ENCODE peak calls at places on chromosome 19, in ten cellular contexts. One of them, this sample, is unnamed.

GRCh38 chr19:16446108-16447014 is 25.4 kb downstream of the EPS15L1 start:
- DNase-seq in tibial nerve: no peak
- DNase-seq in K562: no peak
- DNase-seq in GM12878: peak; percentile 77
- DNase-seq in H1: no peak
- DNase-seq in ovary: no peak
- DNase-seq in stomach: no peak
- DNase-seq in A549: no peak
- DNase-seq in transverse colon: no peak
- DNase-seq in SK-N-SH: no peak
- DNase-seq in this sample: no peak

GRCh38 chr19:17706750-17707181 is 12.5 kb upstream of the MAP1S start:
- DNase-seq in tibial nerve: no peak
- DNase-seq in K562: peak; percentile 98
- DNase-seq in GM12878: no peak
- DNase-seq in H1: peak; percentile 89
- DNase-seq in ovary: no peak
- DNase-seq in stomach: no peak
- DNase-seq in A549: peak; percentile 43
- DNase-seq in transverse colon: no peak
- DNase-seq in SK-N-SH: peak; percentile 87
- DNase-seq in this sample: no peak

GRCh38 chr19:8243146-8243545 is 34.0 kb downstream of the CERS4 start:
- DNase-seq in tibial nerve: no peak
- DNase-seq in K562: no peak
- DNase-seq in GM12878: no peak
- DNase-seq in H1: no peak
- DNase-seq in ovary: no peak
- DNase-seq in stomach: no peak
- DNase-seq in A549: no peak
- DNase-seq in transverse colon: no peak
- DNase-seq in SK-N-SH: no peak
- DNase-seq in this sample: no peak

GRCh38 chr19:6460099-6460884 is 700 bp upstream of the SLC25A23 start:
- DNase-seq in tibial nerve: peak; percentile 96
- DNase-seq in K562: peak; percentile 97
- DNase-seq in GM12878: peak; percentile 89
- DNase-seq in H1: peak; percentile 95
- DNase-seq in ovary: peak; percentile 97
- DNase-seq in stomach: peak; percentile 97
- DNase-seq in A549: peak; percentile 97
- DNase-seq in transverse colon: peak; percentile 98
- DNase-seq in SK-N-SH: peak; percentile 99
- DNase-seq in this sample: peak; percentile 97

GRCh38 chr19:45753548-45753947 is 15.5 kb downstream of the SIX5 start:
- DNase-seq in tibial nerve: no peak
- DNase-seq in K562: peak; percentile 43
- DNase-seq in GM12878: no peak
- DNase-seq in H1: peak; percentile 77
- DNase-seq in ovary: no peak
- DNase-seq in stomach: no peak
- DNase-seq in A549: no peak
- DNase-seq in transverse colon: no peak
- DNase-seq in SK-N-SH: no peak
- DNase-seq in this sample: no peak

GRCh38 chr19:53927745-53928144 is 18.7 kb downstream of the CACNG7 start:
- DNase-seq in tibial nerve: no peak
- DNase-seq in K562: peak; percentile 52
- DNase-seq in GM12878: no peak
- DNase-seq in H1: peak; percentile 88
- DNase-seq in ovary: no peak
- DNase-seq in stomach: no peak
- DNase-seq in A549: peak; percentile 61
- DNase-seq in transverse colon: no peak
- DNase-seq in SK-N-SH: no peak
- DNase-seq in this sample: no peak

GRCh38 chr19:51708811-51709210 is 15.0 kb downstream of the HAS1 start:
- DNase-seq in tibial nerve: no peak
- DNase-seq in K562: no peak
- DNase-seq in GM12878: no peak
- DNase-seq in H1: no peak
- DNase-seq in ovary: no peak
- DNase-seq in stomach: no peak
- DNase-seq in A549: no peak
- DNase-seq in transverse colon: no peak
- DNase-seq in SK-N-SH: no peak
- DNase-seq in this sample: no peak

GRCh38 chr19:18883530-18884304 is 12.2 kb downstream of the CERS1 start:
- DNase-seq in tibial nerve: no peak
- DNase-seq in K562: no peak
- DNase-seq in GM12878: no peak
- DNase-seq in H1: no peak
- DNase-seq in ovary: no peak
- DNase-seq in stomach: no peak
- DNase-seq in A549: no peak
- DNase-seq in transverse colon: peak; percentile 62
- DNase-seq in SK-N-SH: no peak
- DNase-seq in this sample: no peak

GRCh38 chr19:42254083-42254849 is 662 bp downstream of the ERF start:
- DNase-seq in tibial nerve: peak; percentile 79
- DNase-seq in K562: peak; percentile 68
- DNase-seq in GM12878: no peak
- DNase-seq in H1: peak; percentile 83
- DNase-seq in ovary: peak; percentile 89
- DNase-seq in stomach: peak; percentile 79
- DNase-seq in A549: peak; percentile 92
- DNase-seq in transverse colon: peak; percentile 84
- DNase-seq in SK-N-SH: peak; percentile 79
- DNase-seq in this sample: peak; percentile 83

GRCh38 chr19:16016226-16017137 is 59.8 kb upstream of the TPM4 start:
- DNase-seq in tibial nerve: no peak
- DNase-seq in K562: no peak
- DNase-seq in GM12878: no peak
- DNase-seq in H1: no peak
- DNase-seq in ovary: no peak
- DNase-seq in stomach: peak; percentile 22
- DNase-seq in A549: no peak
- DNase-seq in transverse colon: no peak
- DNase-seq in SK-N-SH: peak; percentile 10
- DNase-seq in this sample: peak; percentile 52

GRCh38 chr19:6925801-6926751 is 38.7 kb downstream of the ADGRE1 start:
- DNase-seq in tibial nerve: no peak
- DNase-seq in K562: no peak
- DNase-seq in GM12878: peak; percentile 68
- DNase-seq in H1: no peak
- DNase-seq in ovary: no peak
- DNase-seq in stomach: no peak
- DNase-seq in A549: peak; percentile 84
- DNase-seq in transverse colon: no peak
- DNase-seq in SK-N-SH: no peak
- DNase-seq in this sample: no peak

GRCh38 chr19:33147538-33147937 is 15.6 kb downstream of the WDR88 start:
- DNase-seq in tibial nerve: no peak
- DNase-seq in K562: no peak
- DNase-seq in GM12878: no peak
- DNase-seq in H1: no peak
- DNase-seq in ovary: no peak
- DNase-seq in stomach: no peak
- DNase-seq in A549: no peak
- DNase-seq in transverse colon: no peak
- DNase-seq in SK-N-SH: no peak
- DNase-seq in this sample: no peak

DNA sequence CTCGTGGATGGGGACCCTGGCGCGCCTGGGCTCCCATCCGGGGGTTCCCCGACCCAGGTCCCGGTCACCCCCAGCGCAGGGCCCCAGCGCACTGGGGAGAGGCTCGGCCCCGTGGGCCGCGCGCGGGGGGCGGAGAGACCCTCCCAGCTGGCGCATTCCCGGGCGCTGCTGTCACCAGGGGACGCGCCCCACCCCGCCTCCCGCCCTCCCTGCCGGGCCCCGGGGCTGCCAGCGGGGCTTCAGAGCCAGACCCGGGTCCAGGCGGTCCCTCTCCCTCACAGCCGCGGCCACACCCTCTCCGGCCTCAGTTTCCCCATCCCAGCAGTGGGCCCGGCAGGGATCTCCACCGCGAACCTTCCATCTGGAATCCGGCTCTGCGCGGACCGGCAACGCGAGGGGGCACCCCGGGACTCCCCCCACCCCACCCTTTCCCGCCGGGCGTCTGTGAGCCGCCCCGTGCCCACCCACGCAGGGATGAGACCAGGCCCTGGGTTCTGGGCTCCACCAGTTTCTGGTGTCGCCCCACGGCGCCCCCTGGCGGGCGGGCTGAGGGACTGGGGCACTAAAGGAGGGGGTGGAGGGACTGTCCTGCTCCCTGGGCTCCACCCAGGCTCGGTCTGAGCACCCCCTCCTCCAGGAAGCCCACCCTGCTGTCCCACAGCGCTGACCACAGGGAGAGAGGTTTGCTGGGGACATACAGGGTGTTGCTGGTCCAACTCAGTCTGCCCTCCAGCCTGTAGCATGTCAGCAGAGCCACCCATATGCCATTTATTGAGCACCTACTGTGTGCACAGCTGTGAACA is 874 bp upstream of the ADAMTSL5 start:
- DNase-seq in tibial nerve: no peak
- DNase-seq in K562: peak; percentile 93
- DNase-seq in GM12878: no peak
- DNase-seq in H1: peak; percentile 82
- DNase-seq in ovary: no peak
- DNase-seq in stomach: peak; percentile 53
- DNase-seq in A549: peak; percentile 59
- DNase-seq in transverse colon: peak; percentile 69
- DNase-seq in SK-N-SH: peak; percentile 75
- DNase-seq in this sample: peak; percentile 94
- H3K27ac ChIP-seq in tibial nerve: peak overlapping the region; percentile 71
- H3K27ac ChIP-seq in K562: peak overlapping the region; percentile 76
- H3K27ac ChIP-seq in GM12878: no peak overlapping the region
- H3K27ac ChIP-seq in H1: no peak overlapping the region
- H3K27ac ChIP-seq in ovary: no peak overlapping the region
- H3K27ac ChIP-seq in stomach: peak overlapping the region; percentile 76
- H3K27ac ChIP-seq in A549: peak overlapping the region; percentile 82
- H3K27ac ChIP-seq in transverse colon: peak overlapping the region; percentile 82
- H3K27ac ChIP-seq in SK-N-SH: no peak overlapping the region
- H3K27ac ChIP-seq in this sample: no peak overlapping the region

DNA sequence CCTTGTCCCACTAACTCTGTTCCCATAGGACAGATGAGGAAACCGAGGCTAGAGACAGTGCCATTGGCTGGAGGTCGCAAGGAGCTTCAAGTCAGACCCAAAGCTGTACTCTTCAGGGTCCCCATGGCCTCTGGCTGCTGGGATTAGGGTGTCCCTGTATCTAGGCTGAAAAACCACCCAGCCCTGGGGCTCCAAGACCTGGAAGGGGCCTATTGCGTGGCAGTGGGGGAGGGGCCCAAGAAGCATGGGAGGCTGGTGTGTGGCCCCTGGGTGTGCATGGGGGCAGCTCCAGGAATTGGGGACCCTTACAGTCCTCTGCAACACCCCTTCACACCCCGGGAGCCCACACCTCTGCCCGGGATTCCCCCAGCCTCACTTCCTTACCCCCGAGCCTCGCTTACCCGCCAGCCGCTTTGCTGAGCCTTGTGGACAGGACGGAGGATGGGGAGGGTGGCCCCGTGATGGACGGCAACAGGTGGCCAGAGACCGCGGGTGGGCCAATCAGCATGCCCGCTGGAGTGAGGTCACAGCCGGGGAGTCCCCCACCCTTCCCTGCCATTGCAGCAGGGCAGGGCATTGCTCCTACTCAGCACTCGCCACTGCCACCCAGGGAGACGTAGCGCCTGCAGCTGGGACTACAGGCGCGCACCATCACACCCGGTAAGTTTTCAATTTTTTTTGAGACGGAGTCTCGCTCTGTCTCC is at the start of gene JSRP1:
- DNase-seq in tibial nerve: no peak
- DNase-seq in K562: no peak
- DNase-seq in GM12878: no peak
- DNase-seq in H1: no peak
- DNase-seq in ovary: no peak
- DNase-seq in stomach: no peak
- DNase-seq in A549: no peak
- DNase-seq in transverse colon: no peak
- DNase-seq in SK-N-SH: peak; percentile 94
- DNase-seq in this sample: peak; percentile 75
- TF ChIP-seq EP300 in tibial nerve: no peak
- TF ChIP-seq EP300 in K562: no peak
- TF ChIP-seq EP300 in GM12878: no peak
- TF ChIP-seq EP300 in H1: no peak
- TF ChIP-seq EP300 in ovary: no peak
- TF ChIP-seq EP300 in stomach: no peak
- TF ChIP-seq EP300 in A549: no peak
- TF ChIP-seq EP300 in transverse colon: no peak
- TF ChIP-seq EP300 in SK-N-SH: no peak
- TF ChIP-seq EP300 in this sample: no peak

DNA sequence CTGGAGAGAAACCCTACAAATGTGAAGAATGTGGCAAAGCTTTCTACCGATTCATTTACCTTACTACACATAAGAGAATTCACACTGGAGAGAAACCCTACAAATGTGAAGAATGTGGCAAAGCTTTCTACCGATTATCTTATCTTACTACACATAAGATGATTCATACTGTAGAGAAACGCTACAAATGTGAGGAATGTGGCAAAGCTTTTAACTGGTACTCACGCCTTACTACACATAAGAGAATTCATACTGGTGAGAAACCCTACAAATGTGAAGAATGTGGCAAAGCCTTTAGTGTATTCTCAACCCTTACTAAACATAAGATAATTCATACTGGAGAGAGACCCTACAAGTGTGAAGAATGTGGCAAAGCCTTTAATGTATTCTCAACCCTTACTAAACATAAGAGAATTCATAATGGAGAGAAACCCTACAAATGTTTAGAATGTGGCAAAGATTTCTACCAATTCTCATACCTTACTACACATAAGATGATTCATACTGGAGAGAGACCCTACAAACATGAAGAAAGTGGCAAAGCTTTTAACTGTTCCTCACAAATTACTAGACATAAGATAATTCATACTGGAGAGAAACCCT is 12.9 kb upstream of the ZNF493 start:
- DNase-seq in tibial nerve: no peak
- DNase-seq in K562: no peak
- DNase-seq in GM12878: no peak
- DNase-seq in H1: no peak
- DNase-seq in ovary: no peak
- DNase-seq in stomach: no peak
- DNase-seq in A549: no peak
- DNase-seq in transverse colon: no peak
- DNase-seq in SK-N-SH: no peak
- DNase-seq in this sample: no peak
- H3K9me3 ChIP-seq in tibial nerve: peaks cover 73% of the 10 kb centered on the region
- H3K9me3 ChIP-seq in K562: no peaks in the 10 kb centered on the region
- H3K9me3 ChIP-seq in GM12878: peaks cover 8% of the 10 kb centered on the region
- H3K9me3 ChIP-seq in H1: peaks cover 78% of the 10 kb centered on the region
- H3K9me3 ChIP-seq in ovary: peaks cover 2% of the 10 kb centered on the region
- H3K9me3 ChIP-seq in stomach: peaks cover 82% of the 10 kb centered on the region
- H3K9me3 ChIP-seq in A549: no peaks in the 10 kb centered on the region
- H3K9me3 ChIP-seq in transverse colon: peaks cover 93% of the 10 kb centered on the region
- H3K9me3 ChIP-seq in SK-N-SH: peaks cover 34% of the 10 kb centered on the region
- H3K9me3 ChIP-seq in this sample: peaks cover 66% of the 10 kb centered on the region

DNA sequence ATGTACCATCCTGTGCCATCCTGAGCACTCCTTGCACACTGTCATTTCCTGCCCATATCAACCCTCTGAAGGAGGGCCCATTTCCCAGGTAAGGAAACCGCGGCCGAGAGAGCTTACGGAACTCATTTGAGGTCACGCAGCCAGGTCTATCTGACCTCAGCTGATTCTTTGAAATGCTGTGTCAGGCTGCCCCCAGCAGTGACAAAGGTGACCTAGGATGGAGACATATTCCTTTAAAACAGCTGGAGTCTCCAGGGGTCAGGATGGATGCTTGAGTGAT is 42.2 kb upstream of the VSTM2B start:
- DNase-seq in tibial nerve: no peak
- DNase-seq in K562: no peak
- DNase-seq in GM12878: no peak
- DNase-seq in H1: no peak
- DNase-seq in ovary: no peak
- DNase-seq in stomach: no peak
- DNase-seq in A549: no peak
- DNase-seq in transverse colon: no peak
- DNase-seq in SK-N-SH: no peak
- DNase-seq in this sample: no peak
- H3K27ac ChIP-seq in tibial nerve: no peak overlapping the region
- H3K27ac ChIP-seq in K562: no peak overlapping the region
- H3K27ac ChIP-seq in GM12878: no peak overlapping the region
- H3K27ac ChIP-seq in H1: no peak overlapping the region
- H3K27ac ChIP-seq in ovary: no peak overlapping the region
- H3K27ac ChIP-seq in stomach: no peak overlapping the region
- H3K27ac ChIP-seq in A549: no peak overlapping the region
- H3K27ac ChIP-seq in transverse colon: no peak overlapping the region
- H3K27ac ChIP-seq in SK-N-SH: no peak overlapping the region
- H3K27ac ChIP-seq in this sample: no peak overlapping the region